ENCODE peak calls at places on chromosome 18, in five cellular contexts. K is A549, U is Peyer's patch, B is colonic mucosa, W is lower lobe of right lung. I is an unnamed sample.

GRCh38 chr18:26621161-26622026 is 73.0 kb upstream of the KCTD1 start:
- DNase-seq in K (peak), B (peak), W (peak), U (no peak), I (peak)

GRCh38 chr18:33577688-33578370 is at the start of gene ASXL3:
- DNase-seq in W (peak), U (peak), B (peak), K (no peak), I (peak)

GRCh38 chr18:43193336-43193735 is 77.9 kb upstream of the RIT2 start:
- DNase-seq in K (no peak), U (no peak), B (no peak), W (no peak), I (no peak)

GRCh38 chr18:69785466-69785865 is 162.2 kb downstream of the CD226 start:
- DNase-seq in K (no peak), B (no peak), U (no peak), W (no peak), I (no peak)

GRCh38 chr18:5464241-5464640 is 79.6 kb downstream of the EPB41L3 start:
- DNase-seq in B (no peak), K (no peak), U (no peak), W (no peak), I (no peak)

GRCh38 chr18:715626-716025 is 3.2 kb upstream of the ENOSF1 start:
- DNase-seq in U (no peak), B (no peak), K (no peak), W (no peak), I (no peak)

GRCh38 chr18:28963481-28963880 is 786.6 kb upstream of the CDH2 start:
- DNase-seq in W (no peak), B (no peak), U (no peak), K (no peak), I (no peak)

GRCh38 chr18:79465392-79465991 is 69.8 kb downstream of the NFATC1 start:
- DNase-seq in B (no peak), U (peak), K (no peak), W (no peak), I (no peak)

GRCh38 chr18:8689431-8689830 is 15.9 kb upstream of the MTCL1 start:
- DNase-seq in B (no peak), U (no peak), W (no peak), K (no peak), I (no peak)

GRCh38 chr18:23503967-23504352 is 649 bp downstream of the RMC1 start:
- DNase-seq in K (no peak), B (peak), W (no peak), U (no peak), I (no peak)

GRCh38 chr18:61322265-61322873 is 10.9 kb upstream of the CDH20 start:
- DNase-seq in B (peak), K (peak), W (no peak), U (peak), I (peak)

GRCh38 chr18:33116376-33116775 is 324.1 kb downstream of the CCDC178 start:
- DNase-seq in U (peak), B (peak), W (peak), K (no peak), I (no peak)

GRCh38 chr18:31301201-31301655 is 16.7 kb upstream of the DSG1 start:
- DNase-seq in K (no peak), B (no peak), W (no peak), U (peak), I (no peak)

GRCh38 chr18:22817844-22818243 is 115.3 kb upstream of the RBBP8 start:
- DNase-seq in K (no peak), B (no peak), W (no peak), U (no peak), I (no peak)

GRCh38 chr18:50748243-50749229 is 71.3 kb downstream of the MRO start:
- DNase-seq in W (no peak), B (no peak), U (no peak), K (no peak), I (no peak)

GRCh38 chr18:68991281-68991680 is 193.4 kb downstream of the CCDC102B start:
- DNase-seq in W (no peak), U (no peak), K (no peak), B (no peak), I (no peak)

GRCh38 chr18:5073026-5073944 is 123.8 kb downstream of the AKAIN1 start:
- DNase-seq in W (no peak), B (no peak), K (no peak), U (no peak), I (no peak)

GRCh38 chr18:45588284-45588683 is 27.0 kb upstream of the SLC14A2 start:
- DNase-seq in B (no peak), K (no peak), W (no peak), U (no peak), I (no peak)

GRCh38 chr18:63319383-63320040 is at the start of gene BCL2:
- DNase-seq in U (peak), B (peak), K (peak), W (peak), I (no peak)

GRCh38 chr18:46329736-46330246 is 225.6 kb downstream of the HAUS1 start:
- DNase-seq in B (no peak), W (no peak), U (no peak), K (no peak), I (no peak)

GRCh38 chr18:62763101-62763521 is 47.8 kb downstream of the PHLPP1 start:
- DNase-seq in K (no peak), W (no peak), U (no peak), B (no peak), I (no peak)

GRCh38 chr18:12885500-12885899 is 1.5 kb upstream of the PTPN2 start:
- DNase-seq in B (no peak), K (no peak), W (no peak), U (no peak), I (no peak)

GRCh38 chr18:12886498-12887126 is 2.6 kb upstream of the PTPN2 start:
- DNase-seq in U (no peak), W (no peak), K (no peak), B (no peak), I (no peak)

GRCh38 chr18:12883003-12883683 is 894 bp downstream of the PTPN2 start:
- DNase-seq in K (no peak), B (peak), W (no peak), U (no peak), I (no peak)

GRCh38 chr18:12883684-12884520 is at the start of gene PTPN2:
- DNase-seq in K (peak), W (peak), B (peak), U (peak), I (peak)

DNA sequence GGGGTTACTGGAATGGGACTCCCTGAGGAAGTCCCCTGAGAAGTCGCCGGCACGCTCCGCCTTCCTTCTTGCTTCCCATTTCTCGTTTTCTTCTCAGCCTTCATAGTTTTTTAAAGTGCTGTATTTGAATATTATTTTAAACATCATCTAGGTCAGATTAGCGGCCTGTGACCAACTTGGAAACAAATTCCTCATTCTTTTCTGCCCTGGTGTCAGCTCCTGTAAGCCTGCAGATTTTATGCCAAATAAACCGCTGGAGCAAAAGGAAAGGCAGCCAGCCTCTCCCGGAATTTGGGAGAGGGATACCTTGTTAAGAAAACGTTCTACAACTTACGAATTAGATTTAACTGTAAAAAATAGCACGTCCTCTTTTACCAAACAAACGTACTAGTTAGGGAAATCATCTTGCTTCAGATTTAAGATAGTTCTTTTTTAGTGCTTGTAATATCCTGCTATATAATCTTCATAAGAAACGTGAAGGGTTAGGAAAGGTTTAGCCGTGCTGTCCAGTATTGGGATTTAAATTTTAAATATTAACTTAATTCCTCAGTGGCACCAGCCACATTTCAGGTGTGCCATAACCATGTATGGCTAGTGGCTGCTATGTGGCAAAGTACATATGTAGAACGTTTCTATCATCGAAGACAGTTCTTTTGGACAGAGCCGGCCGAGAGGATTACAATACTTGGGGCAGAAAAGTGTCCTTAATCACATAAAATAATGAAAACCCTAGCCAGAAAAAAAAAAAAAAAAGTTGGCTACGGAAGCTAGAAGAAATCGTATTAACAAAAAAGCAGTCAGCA is 685 bp upstream of the PTPN2 start:
- DNase-seq in K (no peak), W (no peak), B (no peak), U (no peak), I (no peak)
- H3K27ac ChIP-seq in K (peak), W (peak), B (peak), U (peak), I (peak)

DNA sequence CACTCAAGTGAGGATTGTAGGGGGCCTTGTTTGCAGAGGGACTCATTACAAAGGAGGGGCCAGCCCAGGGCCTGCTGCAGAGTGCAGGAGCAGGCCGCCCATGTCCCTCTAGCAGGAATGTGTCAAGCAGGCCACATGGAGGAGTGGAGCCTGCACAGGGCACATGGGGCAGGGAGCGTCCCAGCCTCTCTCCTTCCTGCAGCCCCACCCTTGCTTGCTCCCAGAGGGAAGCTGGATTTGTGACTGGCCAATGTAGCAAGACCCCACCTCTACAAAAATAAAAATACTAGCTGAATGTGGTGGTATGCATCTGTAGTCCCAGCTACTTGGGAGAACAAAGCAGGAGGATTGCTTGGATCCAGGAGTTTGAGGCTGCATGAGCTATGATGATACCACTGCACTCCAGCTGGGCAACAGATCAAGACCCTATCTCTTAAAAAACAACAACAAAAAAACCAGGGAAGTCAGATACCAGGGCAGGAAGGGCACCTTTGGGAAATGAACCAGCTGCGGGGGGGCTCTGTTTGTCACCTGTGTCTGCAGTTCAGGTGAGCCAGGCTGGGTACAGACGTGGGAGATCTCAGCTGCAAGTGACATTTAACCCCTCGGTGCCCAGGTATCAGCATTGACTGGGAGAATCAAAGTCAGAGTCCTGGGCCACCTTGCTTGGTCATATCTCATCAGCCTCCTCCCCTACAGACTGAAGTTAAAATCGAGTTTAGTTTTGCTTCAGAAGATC is 27.7 kb downstream of the IMPA2 start:
- DNase-seq in B (no peak), U (no peak), K (no peak), W (no peak), I (no peak)
- H3K27ac ChIP-seq in B (peak), U (peak), K (no peak), W (no peak), I (peak)

DNA sequence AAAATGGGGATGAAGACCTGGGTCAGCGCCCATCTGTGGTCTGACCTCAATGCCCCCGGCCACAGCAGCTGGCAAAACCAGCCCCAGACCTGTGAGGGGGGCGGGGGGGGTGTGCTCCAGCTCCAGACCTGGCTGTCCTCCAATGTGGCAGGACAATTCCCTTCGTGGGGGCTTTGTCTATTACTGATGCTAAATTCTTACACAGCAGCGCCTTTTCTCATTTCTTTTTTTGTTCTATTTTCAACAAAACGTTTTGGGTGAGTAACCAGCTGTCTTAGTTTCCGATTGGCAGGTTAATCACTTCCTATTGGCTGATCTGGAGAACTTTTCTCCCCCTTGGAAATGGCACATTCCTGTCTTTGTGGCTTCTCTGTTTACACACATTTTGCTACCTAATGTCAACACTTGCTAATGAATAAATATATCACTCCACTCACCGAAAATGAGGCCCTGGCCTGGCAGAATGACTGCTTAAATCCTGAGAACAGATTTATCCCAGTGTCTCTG is 4.4 kb downstream of the SMAD7 start:
- DNase-seq in U (no peak), B (no peak), W (no peak), K (no peak), I (no peak)
- H3K27ac ChIP-seq in U (peak), B (no peak), W (peak), K (peak), I (peak)

GRCh38 chr18:64403784-64404498 is 255.1 kb upstream of the LINC00305 start:
- DNase-seq in K (no peak), W (no peak), B (no peak), U (no peak), I (no peak)
- H3K27ac ChIP-seq in K (no peak), W (no peak), B (no peak), U (no peak), I (no peak)

I was measured in right lobe of liver.